ENCODE peak calls at places on chromosomes 2 and 18, in six cellular contexts. One of them, this sample, is unnamed.

GRCh38 chr2:55364189-55365055 is 55.2 kb downstream of the CCDC88A start:
- DNase-seq in stimulated activated naive CD8-positive, alpha-beta T cell treated with anti-CD3 and anti-CD28 coated beads, Interleukin-15, amount 100 ng/mL, for 72 hours: no peak
- DNase-seq in brain microvascular endothelial cell: peak
- DNase-seq in effector memory CD4-positive, alpha-beta T cell: no peak
- DNase-seq in stimulated activated CD8-positive, alpha-beta memory T cell treated with anti-CD3 and anti-CD28 coated beads, Interleukin-15, amount 100 ng/mL, for 1 hour: no peak
- DNase-seq in sciatic nerve: no peak
- DNase-seq in this sample: peak

GRCh38 chr2:235920216-235920615 is 248.0 kb downstream of the GBX2 start:
- DNase-seq in stimulated activated naive CD8-positive, alpha-beta T cell treated with anti-CD3 and anti-CD28 coated beads, Interleukin-15, amount 100 ng/mL, for 72 hours: no peak
- DNase-seq in brain microvascular endothelial cell: no peak
- DNase-seq in effector memory CD4-positive, alpha-beta T cell: no peak
- DNase-seq in stimulated activated CD8-positive, alpha-beta memory T cell treated with anti-CD3 and anti-CD28 coated beads, Interleukin-15, amount 100 ng/mL, for 1 hour: no peak
- DNase-seq in sciatic nerve: no peak
- DNase-seq in this sample: no peak

GRCh38 chr2:7116516-7116915 is 199.3 kb downstream of the RNF144A start:
- DNase-seq in stimulated activated naive CD8-positive, alpha-beta T cell treated with anti-CD3 and anti-CD28 coated beads, Interleukin-15, amount 100 ng/mL, for 72 hours: no peak
- DNase-seq in brain microvascular endothelial cell: no peak
- DNase-seq in effector memory CD4-positive, alpha-beta T cell: no peak
- DNase-seq in stimulated activated CD8-positive, alpha-beta memory T cell treated with anti-CD3 and anti-CD28 coated beads, Interleukin-15, amount 100 ng/mL, for 1 hour: no peak
- DNase-seq in sciatic nerve: no peak
- DNase-seq in this sample: no peak

GRCh38 chr2:24209389-24210105 is 34.7 kb downstream of the FAM228A start:
- DNase-seq in stimulated activated naive CD8-positive, alpha-beta T cell treated with anti-CD3 and anti-CD28 coated beads, Interleukin-15, amount 100 ng/mL, for 72 hours: no peak
- DNase-seq in brain microvascular endothelial cell: no peak
- DNase-seq in effector memory CD4-positive, alpha-beta T cell: no peak
- DNase-seq in stimulated activated CD8-positive, alpha-beta memory T cell treated with anti-CD3 and anti-CD28 coated beads, Interleukin-15, amount 100 ng/mL, for 1 hour: no peak
- DNase-seq in sciatic nerve: no peak
- DNase-seq in this sample: no peak

GRCh38 chr2:158463496-158464095 is 6.8 kb downstream of the PKP4 start:
- DNase-seq in stimulated activated naive CD8-positive, alpha-beta T cell treated with anti-CD3 and anti-CD28 coated beads, Interleukin-15, amount 100 ng/mL, for 72 hours: no peak
- DNase-seq in brain microvascular endothelial cell: no peak
- DNase-seq in effector memory CD4-positive, alpha-beta T cell: no peak
- DNase-seq in stimulated activated CD8-positive, alpha-beta memory T cell treated with anti-CD3 and anti-CD28 coated beads, Interleukin-15, amount 100 ng/mL, for 1 hour: no peak
- DNase-seq in sciatic nerve: no peak
- DNase-seq in this sample: no peak

GRCh38 chr2:64400733-64401500 is 53.0 kb upstream of the LGALSL start:
- DNase-seq in stimulated activated naive CD8-positive, alpha-beta T cell treated with anti-CD3 and anti-CD28 coated beads, Interleukin-15, amount 100 ng/mL, for 72 hours: no peak
- DNase-seq in brain microvascular endothelial cell: no peak
- DNase-seq in effector memory CD4-positive, alpha-beta T cell: no peak
- DNase-seq in stimulated activated CD8-positive, alpha-beta memory T cell treated with anti-CD3 and anti-CD28 coated beads, Interleukin-15, amount 100 ng/mL, for 1 hour: no peak
- DNase-seq in sciatic nerve: no peak
- DNase-seq in this sample: no peak

GRCh38 chr18:46480187-46480586 is 176.8 kb downstream of the LOXHD1 start:
- DNase-seq in stimulated activated naive CD8-positive, alpha-beta T cell treated with anti-CD3 and anti-CD28 coated beads, Interleukin-15, amount 100 ng/mL, for 72 hours: no peak
- DNase-seq in brain microvascular endothelial cell: no peak
- DNase-seq in effector memory CD4-positive, alpha-beta T cell: no peak
- DNase-seq in stimulated activated CD8-positive, alpha-beta memory T cell treated with anti-CD3 and anti-CD28 coated beads, Interleukin-15, amount 100 ng/mL, for 1 hour: no peak
- DNase-seq in sciatic nerve: no peak
- DNase-seq in this sample: no peak

GRCh38 chr2:145597809-145598208 is 1077.9 kb upstream of the ZEB2 start:
- DNase-seq in stimulated activated naive CD8-positive, alpha-beta T cell treated with anti-CD3 and anti-CD28 coated beads, Interleukin-15, amount 100 ng/mL, for 72 hours: no peak
- DNase-seq in brain microvascular endothelial cell: no peak
- DNase-seq in effector memory CD4-positive, alpha-beta T cell: no peak
- DNase-seq in stimulated activated CD8-positive, alpha-beta memory T cell treated with anti-CD3 and anti-CD28 coated beads, Interleukin-15, amount 100 ng/mL, for 1 hour: no peak
- DNase-seq in sciatic nerve: no peak
- DNase-seq in this sample: no peak

GRCh38 chr2:188079176-188079575 is 212.5 kb upstream of the GULP1 start:
- DNase-seq in stimulated activated naive CD8-positive, alpha-beta T cell treated with anti-CD3 and anti-CD28 coated beads, Interleukin-15, amount 100 ng/mL, for 72 hours: no peak
- DNase-seq in brain microvascular endothelial cell: peak
- DNase-seq in effector memory CD4-positive, alpha-beta T cell: no peak
- DNase-seq in stimulated activated CD8-positive, alpha-beta memory T cell treated with anti-CD3 and anti-CD28 coated beads, Interleukin-15, amount 100 ng/mL, for 1 hour: no peak
- DNase-seq in sciatic nerve: no peak
- DNase-seq in this sample: no peak

GRCh38 chr2:175431054-175431780 is 249.7 kb upstream of the ATP5MC3 start:
- DNase-seq in stimulated activated naive CD8-positive, alpha-beta T cell treated with anti-CD3 and anti-CD28 coated beads, Interleukin-15, amount 100 ng/mL, for 72 hours: no peak
- DNase-seq in brain microvascular endothelial cell: no peak
- DNase-seq in effector memory CD4-positive, alpha-beta T cell: no peak
- DNase-seq in stimulated activated CD8-positive, alpha-beta memory T cell treated with anti-CD3 and anti-CD28 coated beads, Interleukin-15, amount 100 ng/mL, for 1 hour: no peak
- DNase-seq in sciatic nerve: no peak
- DNase-seq in this sample: no peak

GRCh38 chr18:9454061-9454703 is 21.1 kb upstream of the RALBP1 start:
- DNase-seq in stimulated activated naive CD8-positive, alpha-beta T cell treated with anti-CD3 and anti-CD28 coated beads, Interleukin-15, amount 100 ng/mL, for 72 hours: no peak
- DNase-seq in brain microvascular endothelial cell: no peak
- DNase-seq in effector memory CD4-positive, alpha-beta T cell: no peak
- DNase-seq in stimulated activated CD8-positive, alpha-beta memory T cell treated with anti-CD3 and anti-CD28 coated beads, Interleukin-15, amount 100 ng/mL, for 1 hour: no peak
- DNase-seq in sciatic nerve: no peak
- DNase-seq in this sample: no peak

GRCh38 chr2:108919571-108920373 is 69.2 kb downstream of the EDAR start:
- DNase-seq in stimulated activated naive CD8-positive, alpha-beta T cell treated with anti-CD3 and anti-CD28 coated beads, Interleukin-15, amount 100 ng/mL, for 72 hours: no peak
- DNase-seq in brain microvascular endothelial cell: no peak
- DNase-seq in effector memory CD4-positive, alpha-beta T cell: no peak
- DNase-seq in stimulated activated CD8-positive, alpha-beta memory T cell treated with anti-CD3 and anti-CD28 coated beads, Interleukin-15, amount 100 ng/mL, for 1 hour: no peak
- DNase-seq in sciatic nerve: no peak
- DNase-seq in this sample: no peak

GRCh38 chr2:215745316-215745715 is 268.0 kb downstream of the MREG start:
- DNase-seq in stimulated activated naive CD8-positive, alpha-beta T cell treated with anti-CD3 and anti-CD28 coated beads, Interleukin-15, amount 100 ng/mL, for 72 hours: no peak
- DNase-seq in brain microvascular endothelial cell: no peak
- DNase-seq in effector memory CD4-positive, alpha-beta T cell: no peak
- DNase-seq in stimulated activated CD8-positive, alpha-beta memory T cell treated with anti-CD3 and anti-CD28 coated beads, Interleukin-15, amount 100 ng/mL, for 1 hour: no peak
- DNase-seq in sciatic nerve: no peak
- DNase-seq in this sample: no peak

GRCh38 chr2:232541961-232542714 is 2.6 kb downstream of the CHRNG start:
- DNase-seq in stimulated activated naive CD8-positive, alpha-beta T cell treated with anti-CD3 and anti-CD28 coated beads, Interleukin-15, amount 100 ng/mL, for 72 hours: no peak
- DNase-seq in brain microvascular endothelial cell: no peak
- DNase-seq in effector memory CD4-positive, alpha-beta T cell: no peak
- DNase-seq in stimulated activated CD8-positive, alpha-beta memory T cell treated with anti-CD3 and anti-CD28 coated beads, Interleukin-15, amount 100 ng/mL, for 1 hour: no peak
- DNase-seq in sciatic nerve: peak
- DNase-seq in this sample: no peak

GRCh38 chr2:157329524-157329923 is 3.9 kb upstream of the ERMN start:
- DNase-seq in stimulated activated naive CD8-positive, alpha-beta T cell treated with anti-CD3 and anti-CD28 coated beads, Interleukin-15, amount 100 ng/mL, for 72 hours: no peak
- DNase-seq in brain microvascular endothelial cell: no peak
- DNase-seq in effector memory CD4-positive, alpha-beta T cell: no peak
- DNase-seq in stimulated activated CD8-positive, alpha-beta memory T cell treated with anti-CD3 and anti-CD28 coated beads, Interleukin-15, amount 100 ng/mL, for 1 hour: no peak
- DNase-seq in sciatic nerve: no peak
- DNase-seq in this sample: no peak

GRCh38 chr2:80304522-80304878 is at the start of gene LRRTM1:
- DNase-seq in stimulated activated naive CD8-positive, alpha-beta T cell treated with anti-CD3 and anti-CD28 coated beads, Interleukin-15, amount 100 ng/mL, for 72 hours: no peak
- DNase-seq in brain microvascular endothelial cell: no peak
- DNase-seq in effector memory CD4-positive, alpha-beta T cell: no peak
- DNase-seq in stimulated activated CD8-positive, alpha-beta memory T cell treated with anti-CD3 and anti-CD28 coated beads, Interleukin-15, amount 100 ng/mL, for 1 hour: no peak
- DNase-seq in sciatic nerve: no peak
- DNase-seq in this sample: no peak

GRCh38 chr2:134647607-134648256 is 71.1 kb downstream of the TMEM163 start:
- DNase-seq in stimulated activated naive CD8-positive, alpha-beta T cell treated with anti-CD3 and anti-CD28 coated beads, Interleukin-15, amount 100 ng/mL, for 72 hours: no peak
- DNase-seq in brain microvascular endothelial cell: no peak
- DNase-seq in effector memory CD4-positive, alpha-beta T cell: no peak
- DNase-seq in stimulated activated CD8-positive, alpha-beta memory T cell treated with anti-CD3 and anti-CD28 coated beads, Interleukin-15, amount 100 ng/mL, for 1 hour: no peak
- DNase-seq in sciatic nerve: no peak
- DNase-seq in this sample: no peak

GRCh38 chr18:48594725-48595124 is 55.9 kb downstream of the CTIF start:
- DNase-seq in stimulated activated naive CD8-positive, alpha-beta T cell treated with anti-CD3 and anti-CD28 coated beads, Interleukin-15, amount 100 ng/mL, for 72 hours: no peak
- DNase-seq in brain microvascular endothelial cell: no peak
- DNase-seq in effector memory CD4-positive, alpha-beta T cell: no peak
- DNase-seq in stimulated activated CD8-positive, alpha-beta memory T cell treated with anti-CD3 and anti-CD28 coated beads, Interleukin-15, amount 100 ng/mL, for 1 hour: no peak
- DNase-seq in sciatic nerve: no peak
- DNase-seq in this sample: no peak

GRCh38 chr2:172710584-172711024 is 25.0 kb upstream of the RAPGEF4 start:
- DNase-seq in stimulated activated naive CD8-positive, alpha-beta T cell treated with anti-CD3 and anti-CD28 coated beads, Interleukin-15, amount 100 ng/mL, for 72 hours: no peak
- DNase-seq in brain microvascular endothelial cell: peak
- DNase-seq in effector memory CD4-positive, alpha-beta T cell: no peak
- DNase-seq in stimulated activated CD8-positive, alpha-beta memory T cell treated with anti-CD3 and anti-CD28 coated beads, Interleukin-15, amount 100 ng/mL, for 1 hour: no peak
- DNase-seq in sciatic nerve: no peak
- DNase-seq in this sample: peak

GRCh38 chr2:16729335-16729734 is 63.7 kb upstream of the CYRIA start:
- DNase-seq in stimulated activated naive CD8-positive, alpha-beta T cell treated with anti-CD3 and anti-CD28 coated beads, Interleukin-15, amount 100 ng/mL, for 72 hours: no peak
- DNase-seq in brain microvascular endothelial cell: no peak
- DNase-seq in effector memory CD4-positive, alpha-beta T cell: no peak
- DNase-seq in stimulated activated CD8-positive, alpha-beta memory T cell treated with anti-CD3 and anti-CD28 coated beads, Interleukin-15, amount 100 ng/mL, for 1 hour: no peak
- DNase-seq in sciatic nerve: no peak
- DNase-seq in this sample: no peak

GRCh38 chr18:33720133-33720532 is 142.1 kb downstream of the ASXL3 start:
- DNase-seq in stimulated activated naive CD8-positive, alpha-beta T cell treated with anti-CD3 and anti-CD28 coated beads, Interleukin-15, amount 100 ng/mL, for 72 hours: no peak
- DNase-seq in brain microvascular endothelial cell: peak
- DNase-seq in effector memory CD4-positive, alpha-beta T cell: no peak
- DNase-seq in stimulated activated CD8-positive, alpha-beta memory T cell treated with anti-CD3 and anti-CD28 coated beads, Interleukin-15, amount 100 ng/mL, for 1 hour: no peak
- DNase-seq in sciatic nerve: no peak
- DNase-seq in this sample: no peak

GRCh38 chr2:70328921-70329561 is 27.2 kb upstream of the FAM136A start:
- DNase-seq in stimulated activated naive CD8-positive, alpha-beta T cell treated with anti-CD3 and anti-CD28 coated beads, Interleukin-15, amount 100 ng/mL, for 72 hours: no peak
- DNase-seq in brain microvascular endothelial cell: no peak
- DNase-seq in effector memory CD4-positive, alpha-beta T cell: no peak
- DNase-seq in stimulated activated CD8-positive, alpha-beta memory T cell treated with anti-CD3 and anti-CD28 coated beads, Interleukin-15, amount 100 ng/mL, for 1 hour: no peak
- DNase-seq in sciatic nerve: no peak
- DNase-seq in this sample: no peak

GRCh38 chr18:79796531-79797390 is 977 bp upstream of the KCNG2 start:
- DNase-seq in stimulated activated naive CD8-positive, alpha-beta T cell treated with anti-CD3 and anti-CD28 coated beads, Interleukin-15, amount 100 ng/mL, for 72 hours: no peak
- DNase-seq in brain microvascular endothelial cell: no peak
- DNase-seq in effector memory CD4-positive, alpha-beta T cell: no peak
- DNase-seq in stimulated activated CD8-positive, alpha-beta memory T cell treated with anti-CD3 and anti-CD28 coated beads, Interleukin-15, amount 100 ng/mL, for 1 hour: no peak
- DNase-seq in sciatic nerve: peak
- DNase-seq in this sample: no peak

GRCh38 chr2:64929329-64929728 is 59.9 kb upstream of the SLC1A4 start:
- DNase-seq in stimulated activated naive CD8-positive, alpha-beta T cell treated with anti-CD3 and anti-CD28 coated beads, Interleukin-15, amount 100 ng/mL, for 72 hours: no peak
- DNase-seq in brain microvascular endothelial cell: no peak
- DNase-seq in effector memory CD4-positive, alpha-beta T cell: no peak
- DNase-seq in stimulated activated CD8-positive, alpha-beta memory T cell treated with anti-CD3 and anti-CD28 coated beads, Interleukin-15, amount 100 ng/mL, for 1 hour: no peak
- DNase-seq in sciatic nerve: no peak
- DNase-seq in this sample: no peak

GRCh38 chr18:36089001-36089400 is 21.6 kb upstream of the RPRD1A start:
- DNase-seq in stimulated activated naive CD8-positive, alpha-beta T cell treated with anti-CD3 and anti-CD28 coated beads, Interleukin-15, amount 100 ng/mL, for 72 hours: no peak
- DNase-seq in brain microvascular endothelial cell: no peak
- DNase-seq in effector memory CD4-positive, alpha-beta T cell: no peak
- DNase-seq in stimulated activated CD8-positive, alpha-beta memory T cell treated with anti-CD3 and anti-CD28 coated beads, Interleukin-15, amount 100 ng/mL, for 1 hour: no peak
- DNase-seq in sciatic nerve: no peak
- DNase-seq in this sample: no peak

GRCh38 chr2:41998201-41998781 is 49.5 kb upstream of the PKDCC start:
- DNase-seq in stimulated activated naive CD8-positive, alpha-beta T cell treated with anti-CD3 and anti-CD28 coated beads, Interleukin-15, amount 100 ng/mL, for 72 hours: no peak
- DNase-seq in brain microvascular endothelial cell: no peak
- DNase-seq in effector memory CD4-positive, alpha-beta T cell: no peak
- DNase-seq in stimulated activated CD8-positive, alpha-beta memory T cell treated with anti-CD3 and anti-CD28 coated beads, Interleukin-15, amount 100 ng/mL, for 1 hour: no peak
- DNase-seq in sciatic nerve: no peak
- DNase-seq in this sample: no peak

GRCh38 chr2:239106314-239106908 is 258.5 kb downstream of the TWIST2 start:
- DNase-seq in stimulated activated naive CD8-positive, alpha-beta T cell treated with anti-CD3 and anti-CD28 coated beads, Interleukin-15, amount 100 ng/mL, for 72 hours: no peak
- DNase-seq in brain microvascular endothelial cell: peak
- DNase-seq in effector memory CD4-positive, alpha-beta T cell: no peak
- DNase-seq in stimulated activated CD8-positive, alpha-beta memory T cell treated with anti-CD3 and anti-CD28 coated beads, Interleukin-15, amount 100 ng/mL, for 1 hour: no peak
- DNase-seq in sciatic nerve: no peak
- DNase-seq in this sample: peak

GRCh38 chr2:113376935-113377445 is 60.5 kb upstream of the ZNG1B start:
- DNase-seq in stimulated activated naive CD8-positive, alpha-beta T cell treated with anti-CD3 and anti-CD28 coated beads, Interleukin-15, amount 100 ng/mL, for 72 hours: no peak
- DNase-seq in brain microvascular endothelial cell: no peak
- DNase-seq in effector memory CD4-positive, alpha-beta T cell: no peak
- DNase-seq in stimulated activated CD8-positive, alpha-beta memory T cell treated with anti-CD3 and anti-CD28 coated beads, Interleukin-15, amount 100 ng/mL, for 1 hour: no peak
- DNase-seq in sciatic nerve: no peak
- DNase-seq in this sample: peak

GRCh38 chr2:31060397-31060796 is 77.8 kb downstream of the GALNT14 start:
- DNase-seq in stimulated activated naive CD8-positive, alpha-beta T cell treated with anti-CD3 and anti-CD28 coated beads, Interleukin-15, amount 100 ng/mL, for 72 hours: no peak
- DNase-seq in brain microvascular endothelial cell: no peak
- DNase-seq in effector memory CD4-positive, alpha-beta T cell: no peak
- DNase-seq in stimulated activated CD8-positive, alpha-beta memory T cell treated with anti-CD3 and anti-CD28 coated beads, Interleukin-15, amount 100 ng/mL, for 1 hour: no peak
- DNase-seq in sciatic nerve: no peak
- DNase-seq in this sample: no peak

GRCh38 chr2:239222346-239223028 is 178.3 kb downstream of the HDAC4 start:
- DNase-seq in stimulated activated naive CD8-positive, alpha-beta T cell treated with anti-CD3 and anti-CD28 coated beads, Interleukin-15, amount 100 ng/mL, for 72 hours: no peak
- DNase-seq in brain microvascular endothelial cell: no peak
- DNase-seq in effector memory CD4-positive, alpha-beta T cell: no peak
- DNase-seq in stimulated activated CD8-positive, alpha-beta memory T cell treated with anti-CD3 and anti-CD28 coated beads, Interleukin-15, amount 100 ng/mL, for 1 hour: no peak
- DNase-seq in sciatic nerve: peak
- DNase-seq in this sample: no peak

GRCh38 chr2:196431957-196432356 is 207.6 kb upstream of the CCDC150 start:
- DNase-seq in stimulated activated naive CD8-positive, alpha-beta T cell treated with anti-CD3 and anti-CD28 coated beads, Interleukin-15, amount 100 ng/mL, for 72 hours: no peak
- DNase-seq in brain microvascular endothelial cell: no peak
- DNase-seq in effector memory CD4-positive, alpha-beta T cell: no peak
- DNase-seq in stimulated activated CD8-positive, alpha-beta memory T cell treated with anti-CD3 and anti-CD28 coated beads, Interleukin-15, amount 100 ng/mL, for 1 hour: no peak
- DNase-seq in sciatic nerve: no peak
- DNase-seq in this sample: no peak

GRCh38 chr2:121554998-121555397 is 24.3 kb downstream of the RNU4ATAC start:
- DNase-seq in stimulated activated naive CD8-positive, alpha-beta T cell treated with anti-CD3 and anti-CD28 coated beads, Interleukin-15, amount 100 ng/mL, for 72 hours: no peak
- DNase-seq in brain microvascular endothelial cell: no peak
- DNase-seq in effector memory CD4-positive, alpha-beta T cell: no peak
- DNase-seq in stimulated activated CD8-positive, alpha-beta memory T cell treated with anti-CD3 and anti-CD28 coated beads, Interleukin-15, amount 100 ng/mL, for 1 hour: no peak
- DNase-seq in sciatic nerve: no peak
- DNase-seq in this sample: peak

GRCh38 chr2:223096571-223096970 is 44.6 kb downstream of the KCNE4 start:
- DNase-seq in stimulated activated naive CD8-positive, alpha-beta T cell treated with anti-CD3 and anti-CD28 coated beads, Interleukin-15, amount 100 ng/mL, for 72 hours: no peak
- DNase-seq in brain microvascular endothelial cell: no peak
- DNase-seq in effector memory CD4-positive, alpha-beta T cell: no peak
- DNase-seq in stimulated activated CD8-positive, alpha-beta memory T cell treated with anti-CD3 and anti-CD28 coated beads, Interleukin-15, amount 100 ng/mL, for 1 hour: no peak
- DNase-seq in sciatic nerve: no peak
- DNase-seq in this sample: no peak

GRCh38 chr2:228827056-228827455 is 444.0 kb downstream of the PID1 start:
- DNase-seq in stimulated activated naive CD8-positive, alpha-beta T cell treated with anti-CD3 and anti-CD28 coated beads, Interleukin-15, amount 100 ng/mL, for 72 hours: no peak
- DNase-seq in brain microvascular endothelial cell: no peak
- DNase-seq in effector memory CD4-positive, alpha-beta T cell: no peak
- DNase-seq in stimulated activated CD8-positive, alpha-beta memory T cell treated with anti-CD3 and anti-CD28 coated beads, Interleukin-15, amount 100 ng/mL, for 1 hour: no peak
- DNase-seq in sciatic nerve: no peak
- DNase-seq in this sample: no peak

GRCh38 chr2:127582863-127583861 is 47.7 kb downstream of the MYO7B start:
- DNase-seq in stimulated activated naive CD8-positive, alpha-beta T cell treated with anti-CD3 and anti-CD28 coated beads, Interleukin-15, amount 100 ng/mL, for 72 hours: no peak
- DNase-seq in brain microvascular endothelial cell: no peak
- DNase-seq in effector memory CD4-positive, alpha-beta T cell: no peak
- DNase-seq in stimulated activated CD8-positive, alpha-beta memory T cell treated with anti-CD3 and anti-CD28 coated beads, Interleukin-15, amount 100 ng/mL, for 1 hour: no peak
- DNase-seq in sciatic nerve: peak
- DNase-seq in this sample: no peak

GRCh38 chr18:46324556-46324955 is 220.4 kb downstream of the HAUS1 start:
- DNase-seq in stimulated activated naive CD8-positive, alpha-beta T cell treated with anti-CD3 and anti-CD28 coated beads, Interleukin-15, amount 100 ng/mL, for 72 hours: no peak
- DNase-seq in brain microvascular endothelial cell: peak
- DNase-seq in effector memory CD4-positive, alpha-beta T cell: no peak
- DNase-seq in stimulated activated CD8-positive, alpha-beta memory T cell treated with anti-CD3 and anti-CD28 coated beads, Interleukin-15, amount 100 ng/mL, for 1 hour: no peak
- DNase-seq in sciatic nerve: no peak
- DNase-seq in this sample: peak

This sample was measured in putamen.